ENCODE peak calls at places on chromosomes 4 and X, in six cellular contexts. Y is heart left ventricle, X is pancreas, E is fibroblast of lung, U is ascending aorta, J is mucosa of descending colon. Q is an unnamed sample. For H3K36me3, the result is how much of the 10 kb centered on the place peaks cover.

GRCh38 chrX:39974228-39974627 is 123.5 kb downstream of the BCOR start:
- DNase-seq in Y (no peak), X (no peak), E (no peak), U (no peak), J (no peak), Q (no peak)

GRCh38 chr4:8029689-8030088 is 90.0 kb upstream of the AFAP1 start:
- DNase-seq in Y (no peak), X (no peak), E (no peak), U (no peak), J (no peak), Q (no peak)

GRCh38 chr4:133081246-133081645 is 67.8 kb upstream of the PCDH10 start:
- DNase-seq in Y (no peak), X (no peak), E (no peak), U (no peak), J (no peak), Q (no peak)

GRCh38 chr4:36281384-36282106 is at the start of gene DTHD1:
- DNase-seq in Y (no peak), X (no peak), E (peak), U (no peak), J (no peak), Q (no peak)

GRCh38 chrX:43493751-43494150 is 162.3 kb upstream of the MAOA start:
- DNase-seq in Y (no peak), X (no peak), E (no peak), U (no peak), J (no peak), Q (no peak)

GRCh38 chr4:65007841-65008439 is 598.7 kb upstream of the TECRL start:
- DNase-seq in Y (no peak), X (no peak), E (peak), U (no peak), J (no peak), Q (no peak)

GRCh38 chr4:600850-601515 is 24.4 kb upstream of the PDE6B start:
- DNase-seq in Y (no peak), X (no peak), E (no peak), U (no peak), J (no peak), Q (no peak)

GRCh38 chr4:165115301-165115700 is 2.6 kb upstream of the TMEM192 start:
- DNase-seq in Y (no peak), X (no peak), E (no peak), U (no peak), J (no peak), Q (no peak)

GRCh38 chr4:140096483-140096861 is 57.5 kb downstream of the MAML3 start:
- DNase-seq in Y (no peak), X (no peak), E (no peak), U (no peak), J (no peak), Q (no peak)

GRCh38 chr4:140099993-140100392 is 54.0 kb downstream of the MAML3 start:
- DNase-seq in Y (peak), X (no peak), E (no peak), U (peak), J (no peak), Q (no peak)

GRCh38 chr4:140096921-140097320 is 57.1 kb downstream of the MAML3 start:
- DNase-seq in Y (no peak), X (no peak), E (no peak), U (no peak), J (no peak), Q (no peak)

GRCh38 chr4:140097572-140097971 is 56.4 kb downstream of the MAML3 start:
- DNase-seq in Y (no peak), X (no peak), E (no peak), U (no peak), J (no peak), Q (no peak)

GRCh38 chr4:140098481-140099132 is 55.4 kb downstream of the MAML3 start:
- DNase-seq in Y (no peak), X (no peak), E (peak), U (no peak), J (no peak), Q (no peak)
- H3K4me3 ChIP-seq in Y (peak), X (peak), E (peak), U (peak), J (no peak), Q (no peak)

GRCh38 chr4:182585321-182585720 is 331.9 kb downstream of the DCTD start:
- DNase-seq in Y (no peak), X (no peak), E (no peak), U (no peak), J (no peak), Q (no peak)
- TF ChIP-seq CTCF in Y (no peak), X (no peak), E (no peak), U (no peak), J (no peak), Q (no peak)

GRCh38 chrX:123905334-123905733 is 45.5 kb downstream of the XIAP start:
- DNase-seq in Y (no peak), X (no peak), E (peak), U (no peak), J (no peak), Q (no peak)
- H3K36me3 ChIP-seq in Y (half or more), X (under half), E (under half), U (under half), J (under half), Q (under half)

GRCh38 chr4:74098628-74098995 is 383 bp downstream of the CXCL2 start:
- DNase-seq in Y (peak), X (peak), E (no peak), U (no peak), J (peak), Q (no peak)
- H3K4me3 ChIP-seq in Y (peak), X (peak), E (peak), U (peak), J (peak), Q (peak)

Q was measured in kidney epithelial cell.